ENCODE peak calls at places on chromosomes 5 and 9, in nine cellular contexts. F is SJCRH30; M is pancreas; K is GM23248; W is endodermal cell; Y is sigmoid colon; X is CD8-positive, alpha-beta T cell; C is WERI-Rb-1; T is aorta. S is an unnamed sample.

GRCh38 chr5:55855509-55855908 is 4.4 kb downstream of the IL31RA start:
- DNase-seq in X (no peak), K (no peak), T (no peak), C (no peak), F (no peak), M (no peak), W (no peak), Y (no peak), S (peak; percentile 37)

GRCh38 chr9:72457366-72457765 is 64.0 kb upstream of the TMC1 start:
- DNase-seq in K (no peak), W (no peak), M (no peak), Y (no peak), F (no peak), X (no peak), C (no peak), T (no peak), S (no peak)

GRCh38 chr9:77215874-77216273 is 38.5 kb downstream of the VPS13A start:
- DNase-seq in T (no peak), Y (no peak), F (no peak), K (peak; percentile 16), X (no peak), W (no peak), M (no peak), C (no peak), S (peak; percentile 25)

GRCh38 chr5:33332804-33333203 is 108.0 kb upstream of the TARS1 start:
- DNase-seq in W (no peak), Y (no peak), M (no peak), K (no peak), X (no peak), C (no peak), T (no peak), F (no peak), S (no peak)

GRCh38 chr9:95188459-95188858 is 129.1 kb downstream of the FANCC start:
- DNase-seq in F (no peak), K (no peak), Y (no peak), C (no peak), M (no peak), W (no peak), T (no peak), X (no peak), S (no peak)

GRCh38 chr9:33082538-33083326 is 6.3 kb upstream of the SMU1 start:
- DNase-seq in K (no peak), W (no peak), C (no peak), M (no peak), Y (no peak), X (no peak), F (no peak), T (no peak), S (no peak)

GRCh38 chr5:150515446-150515845 is 7.5 kb downstream of the NDST1 start:
- DNase-seq in K (peak; percentile 80), F (no peak), C (no peak), X (no peak), T (no peak), W (no peak), M (no peak), Y (peak; percentile 84), S (no peak)

GRCh38 chr5:151646334-151646733 is 40.4 kb downstream of the SPARC start:
- DNase-seq in K (no peak), C (no peak), W (no peak), T (no peak), X (no peak), F (no peak), M (no peak), Y (no peak), S (no peak)

GRCh38 chr9:114266969-114267368 is 55.9 kb upstream of the ORM1 start:
- DNase-seq in F (no peak), M (no peak), X (no peak), T (no peak), K (peak; percentile 83), W (no peak), C (no peak), Y (no peak), S (no peak)

GRCh38 chr5:17314907-17315471 is 97.6 kb downstream of the BASP1 start:
- DNase-seq in W (no peak), Y (no peak), X (no peak), C (peak; percentile 25), F (peak; percentile 5), K (peak; percentile 41), T (no peak), M (no peak), S (peak; percentile 52)

GRCh38 chr5:172342907-172343306 is 59.3 kb upstream of the UBTD2 start:
- DNase-seq in W (no peak), M (no peak), F (no peak), X (no peak), C (no peak), Y (no peak), K (no peak), T (no peak), S (no peak)

GRCh38 chr9:134449180-134449916 is 123.1 kb downstream of the RXRA start:
- DNase-seq in X (peak; percentile 66), C (peak; percentile 96), T (peak; percentile 95), K (peak; percentile 98), F (peak; percentile 97), W (peak; percentile 95), Y (peak; percentile 98), M (peak; percentile 72), S (peak; percentile 95)

GRCh38 chr9:91048739-91049138 is 247.1 kb downstream of the SYK start:
- DNase-seq in T (no peak), Y (no peak), K (no peak), M (no peak), X (no peak), W (no peak), F (no peak), C (no peak), S (no peak)

GRCh38 chr5:117098094-117098493 is 523.5 kb upstream of the SEMA6A start:
- DNase-seq in F (no peak), Y (no peak), T (no peak), C (no peak), M (no peak), X (no peak), W (no peak), K (no peak), S (no peak)

DNA sequence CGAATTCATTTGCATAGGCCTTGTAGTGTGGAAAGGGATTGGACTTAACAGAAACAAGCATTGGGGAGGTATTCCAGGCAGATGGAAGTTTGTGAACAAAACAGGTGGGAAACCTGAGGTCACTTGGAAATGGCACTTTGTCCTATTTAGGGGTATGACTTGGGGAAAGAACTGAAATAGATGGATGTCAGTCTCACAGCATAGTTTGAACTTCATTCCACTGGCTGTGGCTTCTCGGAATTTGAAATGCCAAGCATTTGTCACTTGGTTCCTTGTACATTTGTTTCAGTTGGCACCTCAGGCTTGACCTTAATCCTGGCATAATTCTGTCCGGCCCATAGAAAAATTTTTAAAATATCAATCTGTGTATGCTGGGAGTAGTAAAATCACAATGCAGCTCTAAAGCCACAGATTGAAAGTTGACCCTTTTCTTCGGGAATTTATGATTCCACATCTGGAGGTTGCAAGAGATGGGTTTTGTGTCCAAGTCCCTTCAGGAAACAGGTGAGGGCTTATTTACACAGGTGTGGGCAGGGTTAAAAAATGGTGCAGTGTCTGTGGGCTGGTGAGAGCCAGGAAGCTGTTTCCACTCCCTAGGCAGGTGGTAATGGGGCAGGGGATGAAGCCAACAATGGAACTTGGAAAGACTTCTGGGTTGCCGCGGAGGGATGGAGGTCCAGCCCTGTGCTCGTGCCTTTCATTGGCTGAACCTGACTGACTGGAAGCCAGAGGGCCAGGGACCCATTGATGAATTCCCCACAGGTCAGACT is 39.2 kb upstream of the PDE8B start:
- DNase-seq in W (no peak), K (no peak), M (no peak), F (no peak), Y (no peak), X (no peak), T (no peak), C (no peak), S (no peak)
- H3K27me3 ChIP-seq in W (no peaks in the 10 kb centered on the region), K (no peaks in the 10 kb centered on the region), M (no peaks in the 10 kb centered on the region), F (no peaks in the 10 kb centered on the region), Y (no peaks in the 10 kb centered on the region), X (no peaks in the 10 kb centered on the region), T (no peaks in the 10 kb centered on the region), C (no peaks in the 10 kb centered on the region), S (no peaks in the 10 kb centered on the region)

GRCh38 chr9:135768516-135769218 is 66.7 kb downstream of the KCNT1 start:
- DNase-seq in F (no peak), W (no peak), K (no peak), C (no peak), X (no peak), T (no peak), M (no peak), Y (no peak), S (no peak)

GRCh38 chr9:135765416-135765815 is 63.4 kb downstream of the KCNT1 start:
- DNase-seq in C (no peak), K (no peak), X (no peak), W (no peak), M (no peak), Y (no peak), F (no peak), T (no peak), S (no peak)

GRCh38 chr9:135763716-135764446 is 61.9 kb downstream of the KCNT1 start:
- DNase-seq in C (no peak), F (no peak), X (no peak), K (no peak), T (no peak), W (no peak), Y (no peak), M (no peak), S (no peak)

GRCh38 chr9:135764731-135765130 is 62.7 kb downstream of the KCNT1 start:
- DNase-seq in K (no peak), X (no peak), M (no peak), Y (no peak), W (no peak), F (no peak), T (no peak), C (no peak), S (no peak)

GRCh38 chr9:135766707-135767106 is 64.7 kb downstream of the KCNT1 start:
- DNase-seq in Y (no peak), W (no peak), M (no peak), K (no peak), T (no peak), C (no peak), F (no peak), X (no peak), S (no peak)
- H3K9me3 ChIP-seq in Y (peaks cover 3% of the 10 kb centered on the region), W (no peaks in the 10 kb centered on the region), M (no peaks in the 10 kb centered on the region), K (no peaks in the 10 kb centered on the region), T (no peaks in the 10 kb centered on the region), C (peaks cover 18% of the 10 kb centered on the region), F (no peaks in the 10 kb centered on the region), X (no peaks in the 10 kb centered on the region), S (no peaks in the 10 kb centered on the region)

DNA sequence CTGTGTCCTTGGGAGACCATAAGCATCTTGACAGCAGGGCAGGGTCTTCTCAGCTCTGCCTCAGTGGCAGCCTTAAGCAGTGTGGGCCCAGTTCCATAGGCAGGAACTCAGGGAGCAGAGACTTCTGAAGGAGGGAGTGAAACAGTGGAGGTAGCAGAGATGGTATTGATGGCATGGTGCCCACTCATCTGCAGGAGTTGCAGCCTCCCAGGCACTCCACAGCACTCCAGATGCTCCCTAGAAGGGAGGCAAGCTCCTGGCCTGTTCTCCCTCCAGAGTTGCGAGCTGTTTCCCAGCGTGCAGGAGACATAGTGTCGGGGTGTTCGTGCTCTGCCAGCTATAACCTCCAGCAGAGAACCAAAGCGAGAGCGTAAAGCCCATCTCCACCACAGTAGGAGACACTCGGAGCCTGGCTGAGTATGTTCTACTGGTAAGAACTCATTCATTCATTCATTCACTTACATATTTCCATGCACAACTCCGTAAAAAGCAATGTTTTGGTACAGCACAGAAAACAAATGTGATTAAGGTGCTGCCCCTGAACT is 31.4 kb upstream of the UNC5A start:
- DNase-seq in X (no peak), W (peak; percentile 20), T (peak; percentile 17), Y (peak; percentile 8), C (no peak), K (no peak), M (no peak), F (no peak), S (no peak)
- H3K27me3 ChIP-seq in X (no peaks in the 10 kb centered on the region), W (no peaks in the 10 kb centered on the region), T (no peaks in the 10 kb centered on the region), Y (no peaks in the 10 kb centered on the region), C (no peaks in the 10 kb centered on the region), K (peaks cover 29% of the 10 kb centered on the region), M (no peaks in the 10 kb centered on the region), F (peaks cover 24% of the 10 kb centered on the region), S (no peaks in the 10 kb centered on the region)

GRCh38 chr5:35842856-35843255 is 13.8 kb upstream of the IL7R start:
- DNase-seq in M (no peak), K (no peak), Y (no peak), C (no peak), W (no peak), F (no peak), X (no peak), T (no peak), S (no peak)
- H3K9me3 ChIP-seq in M (no peaks in the 10 kb centered on the region), K (no peaks in the 10 kb centered on the region), Y (no peaks in the 10 kb centered on the region), C (peaks cover 11% of the 10 kb centered on the region), W (peaks cover 66% of the 10 kb centered on the region), F (no peaks in the 10 kb centered on the region), X (peaks cover 21% of the 10 kb centered on the region), T (no peaks in the 10 kb centered on the region), S (peaks cover 23% of the 10 kb centered on the region)

S was measured in A673.